ENCODE peak calls at places on chromosomes 5 and 9, in eight cellular contexts. I, G, B, X, M, D, V and A are unnamed samples.

GRCh38 chr9:84959339-84959738 is 289.8 kb downstream of the NTRK2 start:
- DNase-seq in B (no peak), V (no peak), D (no peak), G (no peak), M (no peak), I (no peak), X (no peak), A (no peak)

GRCh38 chr5:178108446-178108845 is 4.9 kb upstream of the N4BP3 start:
- DNase-seq in I (no peak), M (no peak), V (no peak), D (no peak), G (no peak), B (no peak), X (no peak), A (no peak)

GRCh38 chr9:126587187-126588185 is 26.2 kb upstream of the LMX1B start:
- DNase-seq in X (no peak), G (no peak), M (peak; percentile 90), V (peak; percentile 58), D (no peak), B (no peak), I (no peak), A (no peak)

GRCh38 chr5:172642046-172642409 is 965 bp downstream of the NEURL1B start:
- DNase-seq in X (no peak), I (no peak), V (no peak), G (no peak), M (no peak), D (no peak), B (no peak), A (no peak)

GRCh38 chr5:163916376-163916775 is 411.0 kb downstream of the MAT2B start:
- DNase-seq in G (peak; percentile 11), X (no peak), I (no peak), V (no peak), B (no peak), D (no peak), M (peak; percentile 5), A (peak; percentile 21)

GRCh38 chr5:143128412-143129071 is 274.9 kb downstream of the NR3C1 start:
- DNase-seq in X (no peak), V (no peak), B (no peak), I (no peak), M (peak; percentile 66), G (no peak), D (no peak), A (peak; percentile 11)

GRCh38 chr9:137214620-137215019 is 7.4 kb downstream of the RNF208 start:
- DNase-seq in B (no peak), X (no peak), G (no peak), D (no peak), V (no peak), M (no peak), I (no peak), A (no peak)

GRCh38 chr5:33312631-33313030 is 128.1 kb upstream of the TARS1 start:
- DNase-seq in X (no peak), B (no peak), I (no peak), M (no peak), G (no peak), V (no peak), D (no peak), A (no peak)

GRCh38 chr9:129414377-129415021 is 206.4 kb downstream of the C9orf50 start:
- DNase-seq in D (peak; percentile 21), B (no peak), G (no peak), V (peak; percentile 61), X (peak; percentile 61), I (peak; percentile 30), M (peak; percentile 78), A (peak; percentile 79)

GRCh38 chr9:109315889-109316640 is 4.8 kb downstream of the EPB41L4B start:
- DNase-seq in X (peak; percentile 94), M (no peak), D (peak; percentile 99), B (peak; percentile 97), G (peak; percentile 94), I (no peak), V (peak; percentile 89), A (peak; percentile 80)

GRCh38 chr5:134124289-134125194 is 10.1 kb downstream of the TCF7 start:
- DNase-seq in V (no peak), X (peak; percentile 41), D (no peak), M (no peak), G (peak; percentile 69), B (no peak), I (no peak), A (peak; percentile 87)

GRCh38 chr9:72305102-72305546 is 59.9 kb downstream of the ZFAND5 start:
- DNase-seq in V (peak; percentile 90), X (peak; percentile 95), G (peak; percentile 95), B (no peak), I (no peak), D (no peak), M (peak; percentile 92), A (no peak)

GRCh38 chr5:452856-453710 is 10.1 kb downstream of the EXOC3 start:
- DNase-seq in V (no peak), G (no peak), B (no peak), D (no peak), X (no peak), I (no peak), M (no peak), A (no peak)

GRCh38 chr5:143186623-143187022 is 216.9 kb downstream of the NR3C1 start:
- DNase-seq in G (no peak), I (no peak), V (no peak), B (peak; percentile 33), D (no peak), X (no peak), M (no peak), A (no peak)

GRCh38 chr5:106964102-106964501 is 706.6 kb downstream of the EFNA5 start:
- DNase-seq in I (no peak), X (peak; percentile 63), B (no peak), V (no peak), G (peak; percentile 34), M (peak; percentile 18), D (no peak), A (no peak)

GRCh38 chr9:30065888-30066287 is 2318.6 kb upstream of the ACO1 start:
- DNase-seq in V (no peak), X (peak; percentile 39), B (no peak), M (no peak), G (peak; percentile 32), I (no peak), D (no peak), A (no peak)